ENCODE peak calls at places on chromosomes 6 and 20, in ten cellular contexts. U is HL-60, M is BJ, P is tibial nerve, V is uterus, E is GM23248, I is AG04449, H is astrocyte of the cerebellum, L is cardiac muscle cell, F is GM06990. W is an unnamed sample.

GRCh38 chr20:4813839-4814695 is 92.4 kb downstream of the PRND start:
- DNase-seq in V (no peak), F (no peak), I (no peak), L (no peak), H (no peak), P (peak), E (no peak), U (peak), M (no peak), W (peak)

GRCh38 chr6:35496851-35497570 is at the start of gene TEAD3:
- DNase-seq in L (peak), H (no peak), P (peak), M (no peak), E (peak), U (no peak), V (peak), F (peak), I (no peak), W (peak)

GRCh38 chr20:48196486-48196885 is 411.2 kb upstream of the SULF2 start:
- DNase-seq in M (no peak), L (no peak), U (no peak), F (no peak), P (no peak), I (no peak), H (no peak), V (no peak), E (no peak), W (no peak)

GRCh38 chr20:64009811-64010387 is 26.1 kb upstream of the C20orf204 start:
- DNase-seq in H (no peak), F (no peak), P (no peak), I (no peak), L (no peak), M (no peak), E (no peak), U (no peak), V (no peak), W (peak)

GRCh38 chr20:53783768-53784167 is 190.1 kb upstream of the ZNF217 start:
- DNase-seq in I (no peak), U (no peak), E (no peak), H (no peak), P (no peak), V (no peak), L (no peak), F (no peak), M (no peak), W (no peak)

GRCh38 chr6:33116881-33117711 is 41.3 kb downstream of the HLA-DPB1 start:
- DNase-seq in F (no peak), I (no peak), H (no peak), L (peak), P (no peak), M (no peak), U (no peak), E (peak), V (no peak), W (no peak)

GRCh38 chr6:14889172-14889571 is 356.7 kb upstream of the JARID2 start:
- DNase-seq in U (no peak), F (no peak), I (no peak), L (peak), P (no peak), M (no peak), E (peak), V (no peak), H (no peak), W (no peak)

GRCh38 chr6:158640519-158640918 is 4.0 kb downstream of the DYNLT1 start:
- DNase-seq in U (no peak), H (no peak), F (no peak), I (no peak), E (no peak), L (no peak), P (no peak), M (no peak), V (no peak), W (no peak)

GRCh38 chr20:20820104-20820503 is 107.7 kb upstream of the RALGAPA2 start:
- DNase-seq in M (no peak), V (no peak), U (peak), I (no peak), P (no peak), F (no peak), H (no peak), E (peak), L (peak), W (no peak)

GRCh38 chr6:37058084-37058586 is 52.7 kb downstream of the FGD2 start:
- DNase-seq in U (no peak), I (no peak), H (no peak), L (no peak), E (peak), F (no peak), V (no peak), P (no peak), M (no peak), W (no peak)
- H3K4me3 ChIP-seq in U (no peak), I (no peak), H (no peak), L (no peak), E (no peak), F (no peak), V (no peak), P (no peak), M (no peak), W (no peak)

GRCh38 chr20:50112512-50113419 is at the start of gene UBE2V1:
- DNase-seq in E (peak), F (peak), M (peak), U (peak), H (no peak), V (peak), I (no peak), P (peak), L (peak), W (peak)
- H3K4me3 ChIP-seq in E (peak), F (peak), M (peak), U (peak), H (peak), V (peak), I (peak), P (peak), L (peak), W (peak)

GRCh38 chr6:138988469-138988834 is 399 bp upstream of the REPS1 start:
- DNase-seq in E (no peak), M (no peak), F (no peak), I (no peak), U (no peak), P (no peak), V (no peak), H (no peak), L (no peak), W (no peak)
- H3K4me3 ChIP-seq in E (peak), M (peak), F (peak), I (peak), U (peak), P (peak), V (peak), H (peak), L (no peak), W (peak)

GRCh38 chr6:7589221-7589620 is 777 bp upstream of the SNRNP48 start:
- DNase-seq in E (peak), L (no peak), H (no peak), P (no peak), U (no peak), M (no peak), I (no peak), F (no peak), V (no peak), W (no peak)
- H3K4me3 ChIP-seq in E (peak), L (no peak), H (no peak), P (no peak), U (no peak), M (no peak), I (no peak), F (no peak), V (no peak), W (peak)

GRCh38 chr20:45968801-45969711 is 2.9 kb downstream of the ZNF335 start:
- DNase-seq in M (no peak), H (peak), F (no peak), I (no peak), U (no peak), E (peak), L (no peak), P (no peak), V (no peak), W (no peak)

GRCh38 chr20:45968081-45968671 is 3.8 kb downstream of the ZNF335 start:
- DNase-seq in I (no peak), U (no peak), L (no peak), P (no peak), H (no peak), M (no peak), V (no peak), E (peak), F (no peak), W (no peak)

GRCh38 chr20:45970646-45971424 is 1.2 kb downstream of the ZNF335 start:
- DNase-seq in V (no peak), U (no peak), I (no peak), H (peak), M (no peak), E (peak), L (peak), P (peak), F (no peak), W (peak)

GRCh38 chr20:45971425-45971674 is 653 bp downstream of the ZNF335 start:
- DNase-seq in P (no peak), I (no peak), L (no peak), F (no peak), H (no peak), V (no peak), M (no peak), U (no peak), E (no peak), W (no peak)

DNA sequence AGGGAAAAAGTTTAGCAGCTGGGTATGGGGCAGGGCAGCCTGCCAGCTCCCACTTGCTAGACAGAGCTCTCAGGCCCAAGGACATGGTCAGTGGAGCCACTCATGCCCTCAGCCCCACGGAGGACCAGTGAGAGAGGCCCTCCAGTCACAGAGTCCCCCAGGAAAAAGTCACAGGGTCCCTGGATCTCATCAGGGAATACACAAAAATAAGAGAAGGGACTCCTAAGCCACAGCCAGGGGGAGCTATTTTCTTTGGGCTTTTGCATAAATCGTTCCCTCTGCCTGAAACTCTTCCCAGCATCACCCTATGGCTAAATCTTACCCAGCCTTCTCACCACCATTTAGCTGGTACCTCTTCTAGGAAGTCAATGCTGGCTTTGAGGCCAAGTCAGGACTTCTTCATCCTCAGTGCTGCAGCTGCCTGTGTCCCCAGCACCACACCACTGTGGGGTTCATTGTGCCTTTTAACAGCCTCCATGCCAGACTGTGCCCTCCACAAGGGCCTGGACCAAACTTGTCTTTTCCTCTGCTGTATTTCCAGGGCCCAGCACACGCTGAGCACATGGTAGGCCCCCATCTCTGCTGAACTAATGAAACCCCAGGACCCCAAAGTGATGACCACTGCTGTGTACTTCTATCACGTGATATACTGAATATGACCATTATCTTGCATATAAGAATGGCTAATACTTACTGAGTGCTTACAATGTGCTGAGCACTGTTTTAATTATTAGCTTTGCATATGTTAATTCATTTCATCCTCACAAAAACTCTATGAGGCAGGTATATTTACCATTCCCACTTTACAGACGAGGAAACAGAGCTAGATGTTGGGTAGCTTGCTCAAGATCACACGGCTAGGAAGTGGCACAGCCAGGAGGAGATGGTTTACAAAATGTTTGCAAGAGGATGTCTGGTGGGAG is 2.0 kb downstream of the ZNF335 start:
- DNase-seq in U (peak), F (no peak), L (peak), H (peak), P (no peak), M (no peak), I (no peak), V (no peak), E (peak), W (no peak)
- H3K4me3 ChIP-seq in U (peak), F (peak), L (no peak), H (peak), P (no peak), M (peak), I (peak), V (peak), E (peak), W (peak)

W was measured in GM12865.